ENCODE peak calls at places on chromosome 21, in four cellular contexts. A is breast epithelium, T is heart right ventricle, V is tibial artery. Q is an unnamed sample.

GRCh38 chr21:25385912-25386474 is 221.3 kb downstream of the MRPL39 start:
- DNase-seq in A (no peak), T (no peak), V (no peak), Q (no peak)

GRCh38 chr21:37365657-37366487 is 701 bp upstream of the DYRK1A start:
- DNase-seq in A (peak; percentile 75), T (peak; percentile 77), V (peak; percentile 84), Q (peak; percentile 77)

GRCh38 chr21:44434936-44435635 is 20.2 kb upstream of the LRRC3 start:
- DNase-seq in A (peak; percentile 45), T (no peak), V (peak; percentile 51), Q (no peak)

GRCh38 chr21:39863111-39863510 is 4.1 kb upstream of the PCP4 start:
- DNase-seq in A (no peak), T (no peak), V (no peak), Q (peak; percentile 38)

GRCh38 chr21:21324297-21324696 is 326.1 kb downstream of the NCAM2 start:
- DNase-seq in A (no peak), T (no peak), V (no peak), Q (no peak)

GRCh38 chr21:41683815-41684214 is 83.0 kb downstream of the RIPK4 start:
- DNase-seq in A (no peak), T (no peak), V (no peak), Q (no peak)

GRCh38 chr21:42796327-42797062 is 82.8 kb downstream of the WDR4 start:
- DNase-seq in A (no peak), T (no peak), V (no peak), Q (no peak)

GRCh38 chr21:42363331-42363730 is 3.0 kb downstream of the TFF1 start:
- DNase-seq in A (no peak), T (no peak), V (no peak), Q (peak; percentile 7)

GRCh38 chr21:44729336-44730027 is 18.1 kb upstream of the TSPEAR start:
- DNase-seq in A (no peak), T (no peak), V (no peak), Q (no peak)

GRCh38 chr21:41759214-41759840 is 7.5 kb downstream of the RIPK4 start:
- DNase-seq in A (no peak), T (no peak), V (no peak), Q (no peak)

GRCh38 chr21:39051561-39051949 is 131.7 kb downstream of the PSMG1 start:
- DNase-seq in A (no peak), T (no peak), V (no peak), Q (no peak)

GRCh38 chr21:44051462-44051941 is 39.4 kb downstream of the TRAPPC10 start:
- DNase-seq in A (no peak), T (peak; percentile 34), V (peak; percentile 49), Q (peak; percentile 9)

GRCh38 chr21:25984538-25984937 is 186.0 kb downstream of the APP start:
- DNase-seq in A (no peak), T (no peak), V (no peak), Q (no peak)

GRCh38 chr21:42538479-42539275 is 25.0 kb downstream of the SLC37A1 start:
- DNase-seq in A (no peak), T (no peak), V (no peak), Q (no peak)

GRCh38 chr21:37266515-37267221 is 466 bp downstream of the VPS26C start:
- DNase-seq in A (peak; percentile 58), T (peak; percentile 53), V (no peak), Q (no peak)

GRCh38 chr21:39536835-39537234 is 75.9 kb upstream of the B3GALT5 start:
- DNase-seq in A (no peak), T (no peak), V (no peak), Q (no peak)

GRCh38 chr21:42677339-42678117 is 24.1 kb downstream of the PDE9A start:
- DNase-seq in A (no peak), T (no peak), V (no peak), Q (no peak)

GRCh38 chr21:38277501-38278111 is 20.8 kb downstream of the KCNJ15 start:
- DNase-seq in A (no peak), T (no peak), V (no peak), Q (no peak)

GRCh38 chr21:26952274-26953066 is 14.4 kb downstream of the ADAMTS5 start:
- DNase-seq in A (no peak), T (no peak), V (no peak), Q (no peak)

GRCh38 chr21:42317341-42317741 is 2.1 kb upstream of the TFF3 start:
- DNase-seq in A (no peak), T (no peak), V (no peak), Q (no peak)

GRCh38 chr21:34874689-34875513 is 174.2 kb downstream of the RUNX1 start:
- DNase-seq in A (no peak), T (no peak), V (no peak), Q (no peak)
- H3K4me1 ChIP-seq in A (peaks cover 19% of the 10 kb centered on the region), T (no peaks in the 10 kb centered on the region), V (peaks cover 15% of the 10 kb centered on the region), Q (peaks cover 10% of the 10 kb centered on the region)

GRCh38 chr21:32359719-32360260 is 33.0 kb downstream of the URB1 start:
- DNase-seq in A (no peak), T (no peak), V (no peak), Q (no peak)
- TF ChIP-seq CTCF in A (peak; percentile 10), T (peak; percentile 38), V (no peak), Q (no peak)

DNA sequence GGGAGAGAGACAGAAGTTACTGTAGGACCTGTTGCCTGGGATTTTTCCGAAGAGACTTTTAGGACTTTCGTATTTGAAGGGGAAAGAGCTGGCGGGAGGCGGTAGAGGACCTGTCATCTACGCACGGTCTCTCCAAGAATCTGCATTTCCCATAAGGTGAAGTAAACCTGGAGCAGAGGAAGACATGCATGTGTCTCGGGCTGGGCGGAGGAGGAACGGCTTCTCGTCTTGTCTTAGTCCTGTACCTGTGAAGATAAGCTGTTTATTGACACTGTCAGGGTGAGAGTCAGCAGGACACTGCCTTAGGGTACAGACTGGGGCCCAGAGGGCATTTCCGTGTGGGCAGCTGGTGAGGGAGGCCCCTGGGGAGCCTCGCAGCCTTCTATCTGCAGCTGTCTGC is 123.4 kb upstream of the COL6A1 start:
- DNase-seq in A (peak; percentile 30), T (no peak), V (no peak), Q (no peak)
- H3K4me1 ChIP-seq in A (no peaks in the 10 kb centered on the region), T (no peaks in the 10 kb centered on the region), V (no peaks in the 10 kb centered on the region), Q (no peaks in the 10 kb centered on the region)

GRCh38 chr21:29125199-29125598 is 5.2 kb upstream of the MAP3K7CL start:
- DNase-seq in A (no peak), T (no peak), V (no peak), Q (no peak)
- TF ChIP-seq CTCF in A (no peak), T (no peak), V (no peak), Q (no peak)

GRCh38 chr21:32958288-32958992 is 67.3 kb upstream of the OLIG2 start:
- DNase-seq in A (no peak), T (no peak), V (no peak), Q (no peak)

GRCh38 chr21:32956257-32956656 is 69.5 kb upstream of the OLIG2 start:
- DNase-seq in A (no peak), T (no peak), V (no peak), Q (no peak)

GRCh38 chr21:32951041-32951440 is 74.7 kb upstream of the OLIG2 start:
- DNase-seq in A (no peak), T (no peak), V (no peak), Q (no peak)

GRCh38 chr21:32955307-32955937 is 70.3 kb upstream of the OLIG2 start:
- DNase-seq in A (no peak), T (no peak), V (no peak), Q (no peak)

DNA sequence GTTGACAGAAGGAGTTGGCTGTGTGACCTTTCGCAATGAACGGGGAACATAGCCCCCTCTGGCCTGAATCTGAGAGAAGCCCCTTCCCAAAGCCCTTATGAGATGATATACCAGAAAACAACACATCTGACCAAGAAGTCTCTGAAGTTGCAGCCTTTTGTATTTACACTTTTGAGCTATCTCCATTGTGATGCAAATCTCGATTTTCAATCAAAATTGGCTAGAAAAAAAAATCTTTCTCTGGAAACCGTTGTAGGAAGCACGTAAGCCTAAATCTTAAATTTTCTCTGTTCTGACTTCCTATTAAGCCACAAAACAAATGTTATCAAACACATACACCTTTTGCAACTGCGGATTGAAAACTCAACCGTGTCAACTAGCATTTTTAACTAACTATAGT is 71.4 kb upstream of the OLIG2 start:
- DNase-seq in A (no peak), T (no peak), V (no peak), Q (no peak)
- H3K4me1 ChIP-seq in A (no peaks in the 10 kb centered on the region), T (no peaks in the 10 kb centered on the region), V (no peaks in the 10 kb centered on the region), Q (no peaks in the 10 kb centered on the region)

DNA sequence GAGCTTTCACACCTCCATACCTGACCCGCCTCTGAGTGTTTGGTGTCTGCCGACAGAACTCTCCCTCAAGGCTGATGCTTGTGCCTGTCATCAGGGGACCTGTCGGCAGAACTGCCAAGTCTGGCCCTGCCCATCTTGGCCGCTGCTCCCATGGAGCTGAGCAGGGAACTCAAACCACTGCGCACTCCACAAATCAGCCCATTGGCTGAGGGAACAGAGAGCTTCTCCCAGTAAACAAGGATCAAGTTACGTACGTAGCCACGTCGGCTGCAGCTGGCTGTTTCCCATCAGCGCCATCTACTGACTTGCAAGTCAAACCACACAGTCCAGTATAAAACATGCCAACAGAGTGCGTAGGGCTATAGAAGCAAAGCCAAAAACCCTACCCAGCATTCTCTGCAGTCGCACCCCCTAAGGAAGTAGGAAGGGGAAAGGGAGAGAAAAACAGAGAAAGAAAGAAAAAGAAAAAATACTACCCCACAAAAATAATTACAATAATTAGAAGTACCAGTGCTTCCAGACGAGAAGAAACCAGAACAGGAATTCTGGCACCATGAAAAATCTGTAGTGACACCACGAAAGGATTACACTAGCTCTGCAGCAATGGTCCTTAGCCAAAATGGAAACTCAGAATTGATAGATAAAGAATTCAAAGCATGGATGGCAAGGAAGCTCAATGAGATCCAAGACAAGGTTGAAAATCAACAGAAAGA is 13.1 kb downstream of the KRTAP13-1 start:
- DNase-seq in A (peak; percentile 59), T (peak; percentile 17), V (no peak), Q (peak; percentile 43)
- TF ChIP-seq CTCF in A (no peak), T (peak; percentile 40), V (peak; percentile 38), Q (peak; percentile 13)